ENCODE peak calls at places on chromosomes 13 and 19, in seven cellular contexts. One of them, this sample, is unnamed.

GRCh38 chr19:38650911-38651584 is 3.6 kb downstream of the ACTN4 start:
- DNase-seq in right cardiac atrium: peak
- DNase-seq in adrenal gland: no peak
- DNase-seq in activated T-cell treated with anti-CD3 and anti-CD28 coated beads, Interleukin-2, amount 50 U/mL, for 1 hour: no peak
- DNase-seq in stimulated activated CD4-positive, alpha-beta T cell treated with anti-CD3 and anti-CD28 coated beads, Interleukin-4, amount 100 ng/mL, for 1 hour: no peak
- DNase-seq in iris pigment epithelial cell: peak
- DNase-seq in EH: peak
- DNase-seq in this sample: no peak

GRCh38 chr13:80235559-80236296 is 105.2 kb downstream of the SPRY2 start:
- DNase-seq in right cardiac atrium: no peak
- DNase-seq in adrenal gland: no peak
- DNase-seq in activated T-cell treated with anti-CD3 and anti-CD28 coated beads, Interleukin-2, amount 50 U/mL, for 1 hour: no peak
- DNase-seq in stimulated activated CD4-positive, alpha-beta T cell treated with anti-CD3 and anti-CD28 coated beads, Interleukin-4, amount 100 ng/mL, for 1 hour: no peak
- DNase-seq in iris pigment epithelial cell: peak
- DNase-seq in EH: peak
- DNase-seq in this sample: no peak

GRCh38 chr19:3028305-3029069 is 593 bp downstream of the TLE2 start:
- DNase-seq in right cardiac atrium: peak
- DNase-seq in adrenal gland: no peak
- DNase-seq in activated T-cell treated with anti-CD3 and anti-CD28 coated beads, Interleukin-2, amount 50 U/mL, for 1 hour: peak
- DNase-seq in stimulated activated CD4-positive, alpha-beta T cell treated with anti-CD3 and anti-CD28 coated beads, Interleukin-4, amount 100 ng/mL, for 1 hour: no peak
- DNase-seq in iris pigment epithelial cell: no peak
- DNase-seq in EH: no peak
- DNase-seq in this sample: peak

GRCh38 chr13:97285221-97285955 is 63.3 kb downstream of the MBNL2 start:
- DNase-seq in right cardiac atrium: no peak
- DNase-seq in adrenal gland: no peak
- DNase-seq in activated T-cell treated with anti-CD3 and anti-CD28 coated beads, Interleukin-2, amount 50 U/mL, for 1 hour: no peak
- DNase-seq in stimulated activated CD4-positive, alpha-beta T cell treated with anti-CD3 and anti-CD28 coated beads, Interleukin-4, amount 100 ng/mL, for 1 hour: no peak
- DNase-seq in iris pigment epithelial cell: no peak
- DNase-seq in EH: no peak
- DNase-seq in this sample: no peak

GRCh38 chr13:98676239-98676638 is 76.2 kb downstream of the SLC15A1 start:
- DNase-seq in right cardiac atrium: no peak
- DNase-seq in adrenal gland: no peak
- DNase-seq in activated T-cell treated with anti-CD3 and anti-CD28 coated beads, Interleukin-2, amount 50 U/mL, for 1 hour: no peak
- DNase-seq in stimulated activated CD4-positive, alpha-beta T cell treated with anti-CD3 and anti-CD28 coated beads, Interleukin-4, amount 100 ng/mL, for 1 hour: no peak
- DNase-seq in iris pigment epithelial cell: no peak
- DNase-seq in EH: no peak
- DNase-seq in this sample: no peak

GRCh38 chr13:43087960-43088580 is 64.7 kb downstream of the DNAJC15 start:
- DNase-seq in right cardiac atrium: no peak
- DNase-seq in adrenal gland: peak
- DNase-seq in activated T-cell treated with anti-CD3 and anti-CD28 coated beads, Interleukin-2, amount 50 U/mL, for 1 hour: no peak
- DNase-seq in stimulated activated CD4-positive, alpha-beta T cell treated with anti-CD3 and anti-CD28 coated beads, Interleukin-4, amount 100 ng/mL, for 1 hour: no peak
- DNase-seq in iris pigment epithelial cell: peak
- DNase-seq in EH: peak
- DNase-seq in this sample: no peak

GRCh38 chr13:83996415-83996814 is 114.1 kb upstream of the SLITRK1 start:
- DNase-seq in right cardiac atrium: no peak
- DNase-seq in adrenal gland: no peak
- DNase-seq in activated T-cell treated with anti-CD3 and anti-CD28 coated beads, Interleukin-2, amount 50 U/mL, for 1 hour: no peak
- DNase-seq in stimulated activated CD4-positive, alpha-beta T cell treated with anti-CD3 and anti-CD28 coated beads, Interleukin-4, amount 100 ng/mL, for 1 hour: no peak
- DNase-seq in iris pigment epithelial cell: no peak
- DNase-seq in EH: no peak
- DNase-seq in this sample: no peak

GRCh38 chr19:46192990-46193650 is 36.4 kb upstream of the IGFL1 start:
- DNase-seq in right cardiac atrium: peak
- DNase-seq in adrenal gland: peak
- DNase-seq in activated T-cell treated with anti-CD3 and anti-CD28 coated beads, Interleukin-2, amount 50 U/mL, for 1 hour: no peak
- DNase-seq in stimulated activated CD4-positive, alpha-beta T cell treated with anti-CD3 and anti-CD28 coated beads, Interleukin-4, amount 100 ng/mL, for 1 hour: no peak
- DNase-seq in iris pigment epithelial cell: peak
- DNase-seq in EH: peak
- DNase-seq in this sample: no peak

GRCh38 chr19:55442372-55443044 is 592 bp downstream of the SHISA7 start:
- DNase-seq in right cardiac atrium: no peak
- DNase-seq in adrenal gland: no peak
- DNase-seq in activated T-cell treated with anti-CD3 and anti-CD28 coated beads, Interleukin-2, amount 50 U/mL, for 1 hour: no peak
- DNase-seq in stimulated activated CD4-positive, alpha-beta T cell treated with anti-CD3 and anti-CD28 coated beads, Interleukin-4, amount 100 ng/mL, for 1 hour: no peak
- DNase-seq in iris pigment epithelial cell: no peak
- DNase-seq in EH: no peak
- DNase-seq in this sample: no peak

GRCh38 chr13:42305503-42305902 is 33.6 kb downstream of the AKAP11 start:
- DNase-seq in right cardiac atrium: no peak
- DNase-seq in adrenal gland: no peak
- DNase-seq in activated T-cell treated with anti-CD3 and anti-CD28 coated beads, Interleukin-2, amount 50 U/mL, for 1 hour: no peak
- DNase-seq in stimulated activated CD4-positive, alpha-beta T cell treated with anti-CD3 and anti-CD28 coated beads, Interleukin-4, amount 100 ng/mL, for 1 hour: no peak
- DNase-seq in iris pigment epithelial cell: no peak
- DNase-seq in EH: no peak
- DNase-seq in this sample: no peak

GRCh38 chr19:38977445-38978314 is 2.1 kb upstream of the FBXO17 start:
- DNase-seq in right cardiac atrium: no peak
- DNase-seq in adrenal gland: no peak
- DNase-seq in activated T-cell treated with anti-CD3 and anti-CD28 coated beads, Interleukin-2, amount 50 U/mL, for 1 hour: no peak
- DNase-seq in stimulated activated CD4-positive, alpha-beta T cell treated with anti-CD3 and anti-CD28 coated beads, Interleukin-4, amount 100 ng/mL, for 1 hour: peak
- DNase-seq in iris pigment epithelial cell: peak
- DNase-seq in EH: peak
- DNase-seq in this sample: no peak

GRCh38 chr19:18736415-18737336 is 53.2 kb downstream of the CRTC1 start:
- DNase-seq in right cardiac atrium: peak
- DNase-seq in adrenal gland: peak
- DNase-seq in activated T-cell treated with anti-CD3 and anti-CD28 coated beads, Interleukin-2, amount 50 U/mL, for 1 hour: no peak
- DNase-seq in stimulated activated CD4-positive, alpha-beta T cell treated with anti-CD3 and anti-CD28 coated beads, Interleukin-4, amount 100 ng/mL, for 1 hour: no peak
- DNase-seq in iris pigment epithelial cell: no peak
- DNase-seq in EH: no peak
- DNase-seq in this sample: peak

GRCh38 chr13:38848360-38848759 is 142.3 kb downstream of the STOML3 start:
- DNase-seq in right cardiac atrium: no peak
- DNase-seq in adrenal gland: no peak
- DNase-seq in activated T-cell treated with anti-CD3 and anti-CD28 coated beads, Interleukin-2, amount 50 U/mL, for 1 hour: no peak
- DNase-seq in stimulated activated CD4-positive, alpha-beta T cell treated with anti-CD3 and anti-CD28 coated beads, Interleukin-4, amount 100 ng/mL, for 1 hour: no peak
- DNase-seq in iris pigment epithelial cell: no peak
- DNase-seq in EH: no peak
- DNase-seq in this sample: no peak

GRCh38 chr13:100175803-100176182 is 86.9 kb downstream of the PCCA start:
- DNase-seq in right cardiac atrium: no peak
- DNase-seq in adrenal gland: no peak
- DNase-seq in activated T-cell treated with anti-CD3 and anti-CD28 coated beads, Interleukin-2, amount 50 U/mL, for 1 hour: no peak
- DNase-seq in stimulated activated CD4-positive, alpha-beta T cell treated with anti-CD3 and anti-CD28 coated beads, Interleukin-4, amount 100 ng/mL, for 1 hour: no peak
- DNase-seq in iris pigment epithelial cell: no peak
- DNase-seq in EH: no peak
- DNase-seq in this sample: no peak

GRCh38 chr19:39696418-39696817 is 7.9 kb upstream of the LGALS14 start:
- DNase-seq in right cardiac atrium: no peak
- DNase-seq in adrenal gland: no peak
- DNase-seq in activated T-cell treated with anti-CD3 and anti-CD28 coated beads, Interleukin-2, amount 50 U/mL, for 1 hour: no peak
- DNase-seq in stimulated activated CD4-positive, alpha-beta T cell treated with anti-CD3 and anti-CD28 coated beads, Interleukin-4, amount 100 ng/mL, for 1 hour: no peak
- DNase-seq in iris pigment epithelial cell: no peak
- DNase-seq in EH: no peak
- DNase-seq in this sample: no peak

GRCh38 chr13:109500146-109500773 is 286.1 kb downstream of the IRS2 start:
- DNase-seq in right cardiac atrium: no peak
- DNase-seq in adrenal gland: peak
- DNase-seq in activated T-cell treated with anti-CD3 and anti-CD28 coated beads, Interleukin-2, amount 50 U/mL, for 1 hour: no peak
- DNase-seq in stimulated activated CD4-positive, alpha-beta T cell treated with anti-CD3 and anti-CD28 coated beads, Interleukin-4, amount 100 ng/mL, for 1 hour: no peak
- DNase-seq in iris pigment epithelial cell: peak
- DNase-seq in EH: no peak
- DNase-seq in this sample: no peak

GRCh38 chr13:114338959-114339358 is 24.7 kb downstream of the CHAMP1 start:
- DNase-seq in right cardiac atrium: no peak
- DNase-seq in adrenal gland: no peak
- DNase-seq in activated T-cell treated with anti-CD3 and anti-CD28 coated beads, Interleukin-2, amount 50 U/mL, for 1 hour: no peak
- DNase-seq in stimulated activated CD4-positive, alpha-beta T cell treated with anti-CD3 and anti-CD28 coated beads, Interleukin-4, amount 100 ng/mL, for 1 hour: no peak
- DNase-seq in iris pigment epithelial cell: no peak
- DNase-seq in EH: no peak
- DNase-seq in this sample: no peak

GRCh38 chr19:28454083-28454482 is 758.9 kb downstream of the UQCRFS1 start:
- DNase-seq in right cardiac atrium: no peak
- DNase-seq in adrenal gland: no peak
- DNase-seq in activated T-cell treated with anti-CD3 and anti-CD28 coated beads, Interleukin-2, amount 50 U/mL, for 1 hour: no peak
- DNase-seq in stimulated activated CD4-positive, alpha-beta T cell treated with anti-CD3 and anti-CD28 coated beads, Interleukin-4, amount 100 ng/mL, for 1 hour: no peak
- DNase-seq in iris pigment epithelial cell: no peak
- DNase-seq in EH: no peak
- DNase-seq in this sample: no peak

GRCh38 chr13:44685641-44686040 is 109.5 kb upstream of the TSC22D1 start:
- DNase-seq in right cardiac atrium: no peak
- DNase-seq in adrenal gland: no peak
- DNase-seq in activated T-cell treated with anti-CD3 and anti-CD28 coated beads, Interleukin-2, amount 50 U/mL, for 1 hour: no peak
- DNase-seq in stimulated activated CD4-positive, alpha-beta T cell treated with anti-CD3 and anti-CD28 coated beads, Interleukin-4, amount 100 ng/mL, for 1 hour: no peak
- DNase-seq in iris pigment epithelial cell: peak
- DNase-seq in EH: no peak
- DNase-seq in this sample: no peak

GRCh38 chr19:19619121-19619848 is 798 bp upstream of the PBX4 start:
- DNase-seq in right cardiac atrium: no peak
- DNase-seq in adrenal gland: no peak
- DNase-seq in activated T-cell treated with anti-CD3 and anti-CD28 coated beads, Interleukin-2, amount 50 U/mL, for 1 hour: no peak
- DNase-seq in stimulated activated CD4-positive, alpha-beta T cell treated with anti-CD3 and anti-CD28 coated beads, Interleukin-4, amount 100 ng/mL, for 1 hour: no peak
- DNase-seq in iris pigment epithelial cell: no peak
- DNase-seq in EH: no peak
- DNase-seq in this sample: no peak

GRCh38 chr13:93254775-93255174 is 28.2 kb downstream of the GPC6 start:
- DNase-seq in right cardiac atrium: peak
- DNase-seq in adrenal gland: no peak
- DNase-seq in activated T-cell treated with anti-CD3 and anti-CD28 coated beads, Interleukin-2, amount 50 U/mL, for 1 hour: no peak
- DNase-seq in stimulated activated CD4-positive, alpha-beta T cell treated with anti-CD3 and anti-CD28 coated beads, Interleukin-4, amount 100 ng/mL, for 1 hour: no peak
- DNase-seq in iris pigment epithelial cell: no peak
- DNase-seq in EH: no peak
- DNase-seq in this sample: no peak

GRCh38 chr13:76148374-76148773 is 512.2 kb downstream of the LMO7 start:
- DNase-seq in right cardiac atrium: no peak
- DNase-seq in adrenal gland: no peak
- DNase-seq in activated T-cell treated with anti-CD3 and anti-CD28 coated beads, Interleukin-2, amount 50 U/mL, for 1 hour: no peak
- DNase-seq in stimulated activated CD4-positive, alpha-beta T cell treated with anti-CD3 and anti-CD28 coated beads, Interleukin-4, amount 100 ng/mL, for 1 hour: no peak
- DNase-seq in iris pigment epithelial cell: no peak
- DNase-seq in EH: no peak
- DNase-seq in this sample: no peak

GRCh38 chr13:44352202-44352601 is 21.4 kb upstream of the SERP2 start:
- DNase-seq in right cardiac atrium: no peak
- DNase-seq in adrenal gland: no peak
- DNase-seq in activated T-cell treated with anti-CD3 and anti-CD28 coated beads, Interleukin-2, amount 50 U/mL, for 1 hour: no peak
- DNase-seq in stimulated activated CD4-positive, alpha-beta T cell treated with anti-CD3 and anti-CD28 coated beads, Interleukin-4, amount 100 ng/mL, for 1 hour: no peak
- DNase-seq in iris pigment epithelial cell: no peak
- DNase-seq in EH: no peak
- DNase-seq in this sample: no peak

GRCh38 chr19:1270854-1271527 is 1.9 kb downstream of the CIRBP start:
- DNase-seq in right cardiac atrium: no peak
- DNase-seq in adrenal gland: no peak
- DNase-seq in activated T-cell treated with anti-CD3 and anti-CD28 coated beads, Interleukin-2, amount 50 U/mL, for 1 hour: no peak
- DNase-seq in stimulated activated CD4-positive, alpha-beta T cell treated with anti-CD3 and anti-CD28 coated beads, Interleukin-4, amount 100 ng/mL, for 1 hour: no peak
- DNase-seq in iris pigment epithelial cell: no peak
- DNase-seq in EH: no peak
- DNase-seq in this sample: peak

GRCh38 chr19:37362733-37363132 is 8.2 kb upstream of the ZNF527 start:
- DNase-seq in right cardiac atrium: no peak
- DNase-seq in adrenal gland: no peak
- DNase-seq in activated T-cell treated with anti-CD3 and anti-CD28 coated beads, Interleukin-2, amount 50 U/mL, for 1 hour: no peak
- DNase-seq in stimulated activated CD4-positive, alpha-beta T cell treated with anti-CD3 and anti-CD28 coated beads, Interleukin-4, amount 100 ng/mL, for 1 hour: no peak
- DNase-seq in iris pigment epithelial cell: peak
- DNase-seq in EH: no peak
- DNase-seq in this sample: no peak

GRCh38 chr19:41030651-41031050 is 39.6 kb downstream of the CYP2B6 start:
- DNase-seq in right cardiac atrium: no peak
- DNase-seq in adrenal gland: no peak
- DNase-seq in activated T-cell treated with anti-CD3 and anti-CD28 coated beads, Interleukin-2, amount 50 U/mL, for 1 hour: no peak
- DNase-seq in stimulated activated CD4-positive, alpha-beta T cell treated with anti-CD3 and anti-CD28 coated beads, Interleukin-4, amount 100 ng/mL, for 1 hour: no peak
- DNase-seq in iris pigment epithelial cell: no peak
- DNase-seq in EH: no peak
- DNase-seq in this sample: no peak

GRCh38 chr19:55116232-55117062 is 990 bp downstream of the PPP1R12C start:
- DNase-seq in right cardiac atrium: peak
- DNase-seq in adrenal gland: peak
- DNase-seq in activated T-cell treated with anti-CD3 and anti-CD28 coated beads, Interleukin-2, amount 50 U/mL, for 1 hour: peak
- DNase-seq in stimulated activated CD4-positive, alpha-beta T cell treated with anti-CD3 and anti-CD28 coated beads, Interleukin-4, amount 100 ng/mL, for 1 hour: peak
- DNase-seq in iris pigment epithelial cell: peak
- DNase-seq in EH: peak
- DNase-seq in this sample: peak

This sample was measured in body of pancreas.